ENCODE peak calls at places on chromosome 9, in nine cellular contexts. T is sigmoid colon, O is right atrium auricular region, W is HCT116, N is adrenal gland, G is aorta, Q is fibroblast of lung, X is tibial artery, S is endodermal cell. A is an unnamed sample. For H3K4me1, the result is how much of the 10 kb centered on the place peaks cover.

GRCh38 chr9:78383130-78383529 is 86.2 kb downstream of the PSAT1 start:
- DNase-seq in G (no peak), T (no peak), W (no peak), X (no peak), S (no peak), O (no peak), N (no peak), Q (peak), A (no peak)

GRCh38 chr9:130287736-130288135 is 22.2 kb downstream of the HMCN2 start:
- DNase-seq in N (no peak), S (peak), X (no peak), T (no peak), W (no peak), Q (no peak), G (no peak), O (no peak), A (no peak)

GRCh38 chr9:96617439-96618185 is 2.0 kb downstream of the CDC14B start:
- DNase-seq in T (no peak), X (peak), S (peak), N (no peak), G (no peak), Q (no peak), W (no peak), O (no peak), A (no peak)

GRCh38 chr9:35538361-35539234 is 48.7 kb downstream of the RUSC2 start:
- DNase-seq in G (peak), T (peak), S (peak), Q (peak), N (peak), O (peak), W (no peak), X (peak), A (peak)

GRCh38 chr9:100426532-100427365 is at the start of gene MSANTD3:
- DNase-seq in G (peak), N (peak), S (peak), W (peak), Q (peak), X (peak), O (peak), T (peak), A (peak)

GRCh38 chr9:91818226-91818587 is 131.8 kb downstream of the ROR2 start:
- DNase-seq in W (no peak), Q (no peak), G (no peak), T (peak), N (no peak), O (no peak), S (no peak), X (no peak), A (no peak)

GRCh38 chr9:133238272-133238850 is 29.3 kb upstream of the OBP2B start:
- DNase-seq in X (no peak), Q (peak), W (peak), N (peak), O (peak), T (peak), S (peak), G (peak), A (peak)

GRCh38 chr9:100601216-100601615 is 23.3 kb downstream of the CAVIN4 start:
- DNase-seq in Q (peak), W (peak), N (peak), X (no peak), G (no peak), S (peak), O (no peak), T (no peak), A (no peak)

GRCh38 chr9:96554801-96555566 is 64.7 kb downstream of the CDC14B start:
- DNase-seq in W (no peak), T (no peak), N (no peak), O (no peak), S (no peak), G (no peak), X (no peak), Q (peak), A (no peak)

GRCh38 chr9:22693151-22693550 is 246.5 kb downstream of the DMRTA1 start:
- DNase-seq in Q (peak), S (no peak), G (no peak), W (no peak), N (no peak), O (no peak), T (no peak), X (no peak), A (no peak)

GRCh38 chr9:33619666-33620404 is 95.8 kb downstream of the ANKRD18B start:
- DNase-seq in N (no peak), Q (peak), X (no peak), O (no peak), T (no peak), G (no peak), S (peak), W (peak), A (no peak)

GRCh38 chr9:102642651-102643050 is 352.5 kb upstream of the CYLC2 start:
- DNase-seq in N (no peak), W (no peak), T (no peak), Q (no peak), X (no peak), O (no peak), G (no peak), S (no peak), A (no peak)

GRCh38 chr9:24464321-24464951 is 81.3 kb downstream of the IZUMO3 start:
- DNase-seq in G (no peak), X (no peak), Q (no peak), O (no peak), N (no peak), S (peak), T (no peak), W (no peak), A (no peak)

GRCh38 chr9:1005043-1005667 is 28.7 kb downstream of the DMRT3 start:
- DNase-seq in N (peak), O (no peak), G (no peak), T (no peak), Q (peak), X (no peak), W (peak), S (peak), A (no peak)

GRCh38 chr9:98455957-98456621 is 200.6 kb upstream of the TBC1D2 start:
- DNase-seq in S (no peak), N (no peak), T (no peak), W (no peak), G (no peak), O (no peak), X (no peak), Q (peak), A (peak)

GRCh38 chr9:130166399-130166798 is 5.8 kb upstream of the NCS1 start:
- DNase-seq in W (no peak), S (no peak), N (no peak), O (no peak), G (no peak), X (no peak), Q (no peak), T (no peak), A (no peak)

GRCh38 chr9:127555830-127556820 is 56.0 kb upstream of the STXBP1 start:
- DNase-seq in X (peak), W (peak), T (peak), G (peak), N (peak), S (no peak), Q (peak), O (peak), A (peak)

GRCh38 chr9:84667571-84668203 is 1.8 kb upstream of the NTRK2 start:
- DNase-seq in O (no peak), T (no peak), N (no peak), X (no peak), Q (peak), G (no peak), W (no peak), S (peak), A (no peak)

GRCh38 chr9:133826289-133827085 is 88.3 kb upstream of the SARDH start:
- DNase-seq in O (no peak), N (no peak), S (no peak), W (no peak), G (no peak), X (no peak), T (no peak), Q (no peak), A (no peak)

GRCh38 chr9:18263367-18263766 is 210.6 kb upstream of the ADAMTSL1 start:
- DNase-seq in O (no peak), W (no peak), T (no peak), G (no peak), S (peak), N (no peak), X (no peak), Q (no peak), A (no peak)
- H3K27ac ChIP-seq in O (no peak), W (no peak), T (no peak), G (no peak), S (no peak), N (no peak), X (no peak), Q (no peak), A (no peak)

DNA sequence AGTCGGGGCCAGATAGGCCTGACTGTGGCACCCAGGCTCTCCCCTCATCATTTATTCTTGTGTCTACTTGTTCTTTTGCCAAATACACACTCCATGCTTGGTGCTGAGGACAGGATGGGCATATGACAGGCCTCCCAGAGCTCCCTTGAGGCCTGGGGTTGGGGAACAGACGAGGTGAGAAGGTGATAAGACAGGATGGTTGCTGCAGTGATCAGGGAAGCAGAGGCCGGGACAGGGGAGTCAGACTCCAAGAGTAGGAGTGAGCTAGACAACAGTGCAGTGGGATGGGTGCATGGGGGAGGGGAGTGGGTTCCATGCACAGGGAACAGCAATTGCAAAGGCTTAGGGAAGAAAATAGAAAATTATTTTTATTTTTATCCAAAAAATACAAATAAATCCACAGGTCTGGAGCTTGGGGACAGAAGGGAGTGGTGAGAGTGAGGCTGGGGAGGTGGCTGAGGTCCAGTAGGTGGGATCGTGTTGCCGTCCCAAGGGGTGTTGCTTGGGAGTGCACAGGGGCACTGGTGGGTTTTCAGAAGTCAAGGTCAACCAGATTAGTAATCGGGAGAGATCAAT is 3.4 kb upstream of the AMBP start:
- DNase-seq in Q (no peak), T (peak), G (no peak), W (no peak), S (peak), N (no peak), X (no peak), O (no peak), A (no peak)
- H3K4me1 ChIP-seq in Q (under half), T (under half), G (under half), W (under half), S (under half), N (under half), X (under half), O (under half), A (under half)

GRCh38 chr9:136220017-136220729 is 15.2 kb upstream of the LHX3 start:
- DNase-seq in W (no peak), O (no peak), X (no peak), G (no peak), S (peak), N (peak), T (no peak), Q (peak), A (peak)
- H3K27ac ChIP-seq in W (peak), O (no peak), X (no peak), G (no peak), S (peak), N (no peak), T (no peak), Q (no peak), A (no peak)

DNA sequence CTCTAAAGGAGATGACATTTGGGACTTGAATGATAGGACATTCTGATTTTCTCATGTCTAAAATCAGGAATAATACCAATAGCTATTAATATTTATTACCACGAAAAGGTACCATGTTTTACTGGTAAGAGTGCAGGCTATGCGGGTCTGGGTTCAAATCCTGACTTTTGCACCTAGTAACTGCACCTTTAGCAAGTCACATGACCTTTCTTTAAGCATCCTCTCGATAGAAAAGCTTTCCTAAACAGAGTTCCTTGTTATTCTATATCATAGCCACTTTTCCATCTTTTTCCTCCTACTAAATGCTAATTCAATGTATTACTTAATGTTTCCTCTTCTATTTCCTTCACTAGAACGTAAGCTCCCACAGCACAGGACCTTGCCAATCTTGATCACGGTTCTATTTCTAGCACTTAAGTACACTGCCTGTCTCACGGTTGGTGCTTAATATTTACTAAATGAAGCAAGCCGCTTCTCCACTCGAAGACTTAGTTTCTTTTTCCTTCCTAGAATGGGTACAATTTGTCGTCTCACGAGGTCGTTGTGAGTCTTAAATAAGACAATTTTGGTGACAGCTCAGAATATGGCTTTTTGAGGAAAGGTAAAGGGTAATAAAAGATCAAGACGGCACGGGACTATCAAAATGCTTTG is 816 bp downstream of the RBM18 start:
- DNase-seq in N (no peak), X (no peak), W (no peak), G (no peak), S (no peak), T (no peak), O (no peak), Q (peak), A (no peak)
- H3K4me1 ChIP-seq in N (under half), X (under half), W (under half), G (under half), S (under half), T (under half), O (under half), Q (under half), A (under half)

DNA sequence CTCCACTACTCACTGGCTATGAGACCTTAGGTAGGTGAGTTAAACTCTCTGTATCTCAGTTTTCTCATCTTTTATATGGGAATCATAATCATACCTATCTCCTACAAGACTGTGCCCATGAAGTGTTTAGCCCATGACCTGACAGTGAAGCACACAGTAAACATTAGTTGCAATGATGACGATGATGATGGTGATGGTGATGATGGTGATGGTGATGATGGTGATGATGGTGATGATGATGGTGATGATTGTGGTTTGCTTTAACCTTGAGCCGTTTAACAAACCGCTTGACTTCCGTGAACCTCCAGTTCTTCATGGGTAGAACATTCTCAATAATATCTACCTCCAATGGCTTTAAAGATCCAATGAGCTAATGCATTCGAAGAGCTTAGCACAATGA is 220.2 kb upstream of the MVB12B start:
- DNase-seq in W (no peak), N (no peak), O (no peak), Q (no peak), X (no peak), S (no peak), T (no peak), G (no peak), A (no peak)
- H3K27ac ChIP-seq in W (no peak), N (no peak), O (no peak), Q (no peak), X (no peak), S (no peak), T (no peak), G (no peak), A (no peak)

DNA sequence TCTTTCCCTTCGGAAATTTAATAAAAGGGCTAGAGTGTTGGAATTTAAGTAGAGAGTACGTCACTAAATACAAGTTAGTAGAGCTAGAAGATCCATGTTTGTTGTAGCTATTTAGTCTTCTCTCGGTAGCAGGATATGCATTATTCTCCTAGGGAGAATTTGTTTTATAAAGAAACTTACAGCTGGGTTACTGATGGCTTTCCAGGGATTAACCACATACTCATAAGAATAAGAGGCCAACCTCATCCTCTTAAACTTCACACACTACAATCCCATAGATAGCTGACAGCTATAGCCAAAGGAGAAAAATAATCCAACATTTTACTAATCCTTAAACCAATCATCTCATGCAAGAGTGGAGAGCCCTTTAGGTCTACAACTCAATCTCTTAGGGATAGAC is 43.0 kb downstream of the TLE1 start:
- DNase-seq in X (no peak), W (no peak), G (no peak), T (no peak), O (no peak), Q (no peak), S (no peak), N (no peak), A (no peak)
- H3K4me1 ChIP-seq in X (under half), W (under half), G (under half), T (under half), O (under half), Q (under half), S (under half), N (under half), A (under half)

GRCh38 chr9:14323083-14323968 is 9.4 kb upstream of the NFIB start:
- DNase-seq in W (no peak), O (no peak), Q (peak), S (no peak), N (no peak), T (no peak), X (no peak), G (no peak), A (no peak)

GRCh38 chr9:14322211-14323082 is 8.5 kb upstream of the NFIB start:
- DNase-seq in Q (peak), S (peak), T (peak), N (peak), O (peak), X (peak), G (peak), W (peak), A (peak)

GRCh38 chr9:14318934-14319513 is 5.1 kb upstream of the NFIB start:
- DNase-seq in W (no peak), N (no peak), X (no peak), T (no peak), Q (no peak), S (no peak), O (no peak), G (no peak), A (no peak)

GRCh38 chr9:14321517-14322125 is 7.7 kb upstream of the NFIB start:
- DNase-seq in S (no peak), W (no peak), N (no peak), X (no peak), Q (no peak), O (no peak), T (no peak), G (no peak), A (no peak)

DNA sequence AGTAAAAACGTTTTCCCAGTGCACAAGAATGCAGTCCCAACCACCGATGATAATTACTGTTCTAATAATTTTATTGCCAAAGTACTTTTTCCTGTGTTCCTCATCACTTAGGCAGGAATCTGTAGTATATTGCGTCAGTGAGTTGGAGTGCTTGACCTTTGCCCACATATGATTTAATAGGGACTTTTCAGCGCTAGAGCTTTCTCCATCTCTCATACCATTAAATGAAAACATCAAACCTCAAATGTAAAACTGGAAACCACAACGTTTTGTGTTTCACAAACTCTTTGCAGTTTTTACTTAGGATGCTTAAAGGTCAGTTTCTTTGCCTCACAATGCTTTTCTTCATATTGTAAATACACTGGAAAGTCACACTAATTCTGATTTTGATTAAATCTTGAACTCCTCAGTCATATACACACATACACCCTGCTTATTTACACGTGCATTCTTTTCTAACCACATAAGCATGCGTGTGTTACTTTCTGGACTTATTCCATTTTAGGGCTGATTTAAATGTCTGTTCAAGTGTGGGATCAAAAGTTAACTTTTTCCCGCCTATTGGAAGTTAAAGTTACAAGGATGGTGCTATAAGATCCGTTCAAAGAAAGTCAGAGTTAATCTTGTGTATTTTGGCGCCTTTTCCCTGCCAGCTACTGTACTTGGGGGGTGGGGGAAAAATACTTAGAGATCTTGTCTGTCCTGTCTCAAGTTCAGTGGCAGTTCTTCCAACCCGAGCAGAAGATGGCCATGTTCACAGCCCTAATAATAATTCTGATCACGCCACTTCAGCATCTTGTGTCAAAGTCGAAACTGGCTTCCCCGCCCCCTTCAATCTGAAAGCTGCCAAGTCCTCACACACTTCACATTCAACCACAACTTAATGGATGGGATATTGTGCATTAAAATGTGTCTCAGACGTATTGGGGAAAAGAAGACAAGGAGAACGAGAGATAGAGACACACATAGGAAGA is 6.6 kb upstream of the NFIB start:
- DNase-seq in S (no peak), W (no peak), Q (peak), T (no peak), X (no peak), N (no peak), G (no peak), O (no peak), A (no peak)
- H3K27ac ChIP-seq in S (peak), W (no peak), Q (peak), T (peak), X (peak), N (peak), G (peak), O (peak), A (peak)